ENCODE peak calls at places on chromosomes 16 and 17, in ten cellular contexts. T is stimulated activated CD8-positive, alpha-beta memory T cell treated with anti-CD3 and anti-CD28 coated beads, Interleukin-15, amount 100 ng/mL, for 4 hours; V is GM20000; Z is RPMI7951; R is neural progenitor cell; L is head of caudate nucleus; W is AG04450; Q is fibroblast of pulmonary artery; B is effector CD4-positive, alpha-beta T cell; E is T follicular helper cell. X is an unnamed sample.

GRCh38 chr16:27181020-27181419 is 22.3 kb upstream of the KDM8 start:
- DNase-seq in T (no peak), R (no peak), V (no peak), E (no peak), L (no peak), Q (no peak), W (no peak), Z (no peak), B (no peak), X (no peak)

GRCh38 chr17:5241861-5242671 is 7.4 kb upstream of the SCIMP start:
- DNase-seq in V (peak; percentile 64), L (no peak), W (no peak), B (no peak), R (no peak), Q (no peak), T (no peak), E (no peak), Z (no peak), X (no peak)

GRCh38 chr16:49866533-49867155 is 10.7 kb upstream of the ZNF423 start:
- DNase-seq in B (no peak), R (peak; percentile 92), L (no peak), W (no peak), Z (no peak), T (no peak), V (no peak), Q (no peak), E (no peak), X (no peak)

GRCh38 chr16:17457513-17457912 is 13.2 kb downstream of the XYLT1 start:
- DNase-seq in L (no peak), T (no peak), Z (no peak), Q (no peak), R (no peak), E (no peak), B (no peak), V (no peak), W (no peak), X (no peak)

GRCh38 chr17:61519139-61519538 is 66.9 kb downstream of the TBX4 start:
- DNase-seq in Q (no peak), E (no peak), T (no peak), W (no peak), Z (no peak), B (no peak), V (no peak), R (no peak), L (no peak), X (no peak)

GRCh38 chr17:79971651-79972050 is 64.0 kb downstream of the TBC1D16 start:
- DNase-seq in R (no peak), T (no peak), E (no peak), L (peak; percentile 14), V (no peak), W (no peak), B (no peak), Q (no peak), Z (no peak), X (no peak)

GRCh38 chr16:79587897-79588296 is 12.6 kb downstream of the MAF start:
- DNase-seq in R (no peak), T (no peak), W (no peak), Z (no peak), Q (no peak), L (no peak), E (no peak), B (no peak), V (no peak), X (no peak)

GRCh38 chr17:34443832-34444469 is 80.9 kb upstream of the CCL1 start:
- DNase-seq in Q (no peak), V (peak; percentile 18), B (no peak), L (peak; percentile 38), W (no peak), R (peak; percentile 73), T (no peak), E (no peak), Z (peak; percentile 2), X (no peak)

GRCh38 chr17:17511971-17512858 is 16.0 kb upstream of the RASD1 start:
- DNase-seq in E (no peak), T (no peak), W (peak; percentile 75), L (no peak), V (no peak), Z (peak; percentile 97), Q (peak; percentile 78), B (no peak), R (no peak), X (no peak)

GRCh38 chr17:47620503-47621245 is 29.0 kb upstream of the KPNB1 start:
- DNase-seq in B (no peak), W (no peak), L (no peak), Q (no peak), V (no peak), R (no peak), T (no peak), Z (no peak), E (no peak), X (no peak)

GRCh38 chr16:23141959-23142740 is 7.1 kb downstream of the USP31 start:
- DNase-seq in L (no peak), E (no peak), T (no peak), Z (no peak), V (no peak), B (no peak), Q (peak; percentile 16), W (no peak), R (no peak), X (no peak)

GRCh38 chr17:73653810-73654209 is 9.6 kb upstream of the SDK2 start:
- DNase-seq in V (no peak), Z (no peak), W (no peak), T (no peak), L (no peak), Q (no peak), B (no peak), R (no peak), E (no peak), X (no peak)

GRCh38 chr17:80030730-80031410 is 4.8 kb downstream of the TBC1D16 start:
- DNase-seq in R (no peak), W (no peak), B (no peak), V (no peak), L (no peak), E (no peak), Q (no peak), T (no peak), Z (no peak), X (no peak)

GRCh38 chr16:10828851-10829331 is 10.3 kb upstream of the TVP23A start:
- DNase-seq in Z (peak; percentile 91), V (no peak), L (peak; percentile 76), B (no peak), W (peak; percentile 27), R (no peak), Q (peak; percentile 97), T (no peak), E (no peak), X (no peak)

GRCh38 chr17:82985973-82986372 is 93.4 kb upstream of the METRNL start:
- DNase-seq in L (no peak), T (peak; percentile 19), W (no peak), R (peak; percentile 71), Z (peak; percentile 56), E (peak; percentile 35), Q (peak; percentile 4), V (peak; percentile 56), B (peak; percentile 46), X (peak; percentile 18)

GRCh38 chr17:65467156-65467555 is 94.3 kb downstream of the AXIN2 start:
- DNase-seq in Q (no peak), W (no peak), L (no peak), B (no peak), E (no peak), V (no peak), Z (no peak), R (peak; percentile 49), T (no peak), X (no peak)

GRCh38 chr17:67718325-67718941 is 697 bp downstream of the NOL11 start:
- DNase-seq in W (no peak), E (peak; percentile 10), Z (peak; percentile 57), V (peak; percentile 20), T (no peak), R (no peak), L (no peak), B (peak; percentile 25), Q (peak; percentile 21), X (peak; percentile 31)

GRCh38 chr17:15257316-15257925 is 7.7 kb downstream of the PMP22 start:
- DNase-seq in B (peak; percentile 39), T (peak; percentile 10), W (peak; percentile 38), E (peak; percentile 33), V (peak; percentile 84), R (peak; percentile 83), Q (peak; percentile 78), L (peak; percentile 91), Z (peak; percentile 90), X (peak; percentile 22)

GRCh38 chr16:85365120-85365519 is 248.0 kb upstream of the GSE1 start:
- DNase-seq in R (no peak), T (no peak), V (no peak), Q (no peak), Z (no peak), E (no peak), B (no peak), L (no peak), W (no peak), X (no peak)

GRCh38 chr17:1143573-1143972 is 36.2 kb downstream of the ABR start:
- DNase-seq in Q (peak; percentile 35), E (no peak), L (no peak), Z (no peak), W (no peak), T (no peak), V (no peak), R (peak; percentile 93), B (no peak), X (no peak)

GRCh38 chr16:31076319-31076718 is 2.1 kb downstream of the ZNF646 start:
- DNase-seq in E (no peak), R (no peak), B (no peak), W (no peak), L (no peak), Z (no peak), T (no peak), V (no peak), Q (no peak), X (no peak)

GRCh38 chr16:28313587-28313986 is 21.3 kb downstream of the SBK1 start:
- DNase-seq in T (no peak), W (no peak), R (no peak), Q (no peak), L (no peak), E (no peak), B (no peak), Z (no peak), V (no peak), X (no peak)

GRCh38 chr17:62740066-62740465 is 68.0 kb downstream of the MARCHF10 start:
- DNase-seq in Q (no peak), L (no peak), R (peak; percentile 29), Z (no peak), W (no peak), V (no peak), E (no peak), T (no peak), B (no peak), X (no peak)

GRCh38 chr16:11972128-11972527 is 4.4 kb upstream of the SNX29 start:
- DNase-seq in W (no peak), T (no peak), E (no peak), B (no peak), Q (peak; percentile 40), V (no peak), Z (peak; percentile 35), L (no peak), R (no peak), X (no peak)

GRCh38 chr16:27430923-27431484 is 29.0 kb downstream of the IL21R start:
- DNase-seq in W (no peak), Q (peak; percentile 5), R (no peak), V (no peak), Z (peak; percentile 80), T (no peak), B (no peak), E (no peak), L (no peak), X (no peak)

GRCh38 chr16:58847902-58848661 is 114.0 kb upstream of the GOT2 start:
- DNase-seq in B (no peak), V (no peak), L (no peak), R (no peak), T (no peak), E (no peak), Q (no peak), Z (no peak), W (no peak), X (no peak)

GRCh38 chr16:82681592-82681991 is 54.8 kb downstream of the CDH13 start:
- DNase-seq in Z (peak; percentile 42), T (no peak), E (no peak), B (no peak), R (no peak), L (no peak), Q (no peak), V (no peak), W (no peak), X (no peak)

GRCh38 chr16:69894675-69895074 is 56.5 kb upstream of the CLEC18A start:
- DNase-seq in W (no peak), E (no peak), R (no peak), B (no peak), V (no peak), Q (no peak), Z (peak; percentile 48), L (peak; percentile 76), T (no peak), X (no peak)